ENCODE peak calls at places on chromosomes 11 and 22, in nine cellular contexts. One of them, this sample, is unnamed.

GRCh38 chr22:23825246-23825905 is 13.4 kb downstream of the DERL3 start:
- DNase-seq in activated T-helper 2 cell treated with anti-CD3 and anti-CD28 coated beads, Interferon-gamma antibody, Interleukin-2, Interleukin-4, amounts not matched to agents 10 μg/mL and 5 μg/mL and 100 μg/mL, durations not matched to agents 14 hours and 24 hours and 36 hours: no peak
- DNase-seq in HAP-1: no peak
- DNase-seq in EL: no peak
- DNase-seq in GM20000: no peak
- DNase-seq in naive thymus-derived CD8-positive, alpha-beta T cell: no peak
- DNase-seq in fibroblast of pulmonary artery: no peak
- DNase-seq in NCI-H1436: no peak
- DNase-seq in activated CD8-positive, alpha-beta memory T cell treated with anti-CD3 and anti-CD28 coated beads, Interleukin-2, amount 50 U/mL, for 4 hours: no peak
- DNase-seq in this sample: no peak

GRCh38 chr11:36818410-36818809 is 220.4 kb upstream of the RAG2 start:
- DNase-seq in activated T-helper 2 cell treated with anti-CD3 and anti-CD28 coated beads, Interferon-gamma antibody, Interleukin-2, Interleukin-4, amounts not matched to agents 10 μg/mL and 5 μg/mL and 100 μg/mL, durations not matched to agents 14 hours and 24 hours and 36 hours: no peak
- DNase-seq in HAP-1: no peak
- DNase-seq in EL: peak
- DNase-seq in GM20000: peak
- DNase-seq in naive thymus-derived CD8-positive, alpha-beta T cell: no peak
- DNase-seq in fibroblast of pulmonary artery: no peak
- DNase-seq in NCI-H1436: no peak
- DNase-seq in activated CD8-positive, alpha-beta memory T cell treated with anti-CD3 and anti-CD28 coated beads, Interleukin-2, amount 50 U/mL, for 4 hours: no peak
- DNase-seq in this sample: no peak

GRCh38 chr11:12110714-12111481 is 508 bp downstream of the MICAL2 start:
- DNase-seq in activated T-helper 2 cell treated with anti-CD3 and anti-CD28 coated beads, Interferon-gamma antibody, Interleukin-2, Interleukin-4, amounts not matched to agents 10 μg/mL and 5 μg/mL and 100 μg/mL, durations not matched to agents 14 hours and 24 hours and 36 hours: peak
- DNase-seq in HAP-1: peak
- DNase-seq in EL: peak
- DNase-seq in GM20000: peak
- DNase-seq in naive thymus-derived CD8-positive, alpha-beta T cell: peak
- DNase-seq in fibroblast of pulmonary artery: no peak
- DNase-seq in NCI-H1436: no peak
- DNase-seq in activated CD8-positive, alpha-beta memory T cell treated with anti-CD3 and anti-CD28 coated beads, Interleukin-2, amount 50 U/mL, for 4 hours: peak
- DNase-seq in this sample: peak

GRCh38 chr11:126968915-126969314 is 31.7 kb downstream of the KIRREL3 start:
- DNase-seq in activated T-helper 2 cell treated with anti-CD3 and anti-CD28 coated beads, Interferon-gamma antibody, Interleukin-2, Interleukin-4, amounts not matched to agents 10 μg/mL and 5 μg/mL and 100 μg/mL, durations not matched to agents 14 hours and 24 hours and 36 hours: no peak
- DNase-seq in HAP-1: no peak
- DNase-seq in EL: no peak
- DNase-seq in GM20000: no peak
- DNase-seq in naive thymus-derived CD8-positive, alpha-beta T cell: no peak
- DNase-seq in fibroblast of pulmonary artery: no peak
- DNase-seq in NCI-H1436: no peak
- DNase-seq in activated CD8-positive, alpha-beta memory T cell treated with anti-CD3 and anti-CD28 coated beads, Interleukin-2, amount 50 U/mL, for 4 hours: no peak
- DNase-seq in this sample: no peak

GRCh38 chr11:32105871-32106312 is 15.0 kb downstream of the RCN1 start:
- DNase-seq in activated T-helper 2 cell treated with anti-CD3 and anti-CD28 coated beads, Interferon-gamma antibody, Interleukin-2, Interleukin-4, amounts not matched to agents 10 μg/mL and 5 μg/mL and 100 μg/mL, durations not matched to agents 14 hours and 24 hours and 36 hours: no peak
- DNase-seq in HAP-1: no peak
- DNase-seq in EL: no peak
- DNase-seq in GM20000: peak
- DNase-seq in naive thymus-derived CD8-positive, alpha-beta T cell: no peak
- DNase-seq in fibroblast of pulmonary artery: no peak
- DNase-seq in NCI-H1436: no peak
- DNase-seq in activated CD8-positive, alpha-beta memory T cell treated with anti-CD3 and anti-CD28 coated beads, Interleukin-2, amount 50 U/mL, for 4 hours: no peak
- DNase-seq in this sample: no peak

GRCh38 chr11:68822546-68822945 is 19.2 kb downstream of the CPT1A start:
- DNase-seq in activated T-helper 2 cell treated with anti-CD3 and anti-CD28 coated beads, Interferon-gamma antibody, Interleukin-2, Interleukin-4, amounts not matched to agents 10 μg/mL and 5 μg/mL and 100 μg/mL, durations not matched to agents 14 hours and 24 hours and 36 hours: no peak
- DNase-seq in HAP-1: no peak
- DNase-seq in EL: no peak
- DNase-seq in GM20000: no peak
- DNase-seq in naive thymus-derived CD8-positive, alpha-beta T cell: no peak
- DNase-seq in fibroblast of pulmonary artery: no peak
- DNase-seq in NCI-H1436: no peak
- DNase-seq in activated CD8-positive, alpha-beta memory T cell treated with anti-CD3 and anti-CD28 coated beads, Interleukin-2, amount 50 U/mL, for 4 hours: no peak
- DNase-seq in this sample: no peak

GRCh38 chr11:6205366-6205765 is at the start of gene C11orf42:
- DNase-seq in activated T-helper 2 cell treated with anti-CD3 and anti-CD28 coated beads, Interferon-gamma antibody, Interleukin-2, Interleukin-4, amounts not matched to agents 10 μg/mL and 5 μg/mL and 100 μg/mL, durations not matched to agents 14 hours and 24 hours and 36 hours: no peak
- DNase-seq in HAP-1: no peak
- DNase-seq in EL: no peak
- DNase-seq in GM20000: no peak
- DNase-seq in naive thymus-derived CD8-positive, alpha-beta T cell: no peak
- DNase-seq in fibroblast of pulmonary artery: no peak
- DNase-seq in NCI-H1436: no peak
- DNase-seq in activated CD8-positive, alpha-beta memory T cell treated with anti-CD3 and anti-CD28 coated beads, Interleukin-2, amount 50 U/mL, for 4 hours: no peak
- DNase-seq in this sample: no peak

GRCh38 chr11:115349427-115349826 is 154.8 kb downstream of the CADM1 start:
- DNase-seq in activated T-helper 2 cell treated with anti-CD3 and anti-CD28 coated beads, Interferon-gamma antibody, Interleukin-2, Interleukin-4, amounts not matched to agents 10 μg/mL and 5 μg/mL and 100 μg/mL, durations not matched to agents 14 hours and 24 hours and 36 hours: no peak
- DNase-seq in HAP-1: no peak
- DNase-seq in EL: no peak
- DNase-seq in GM20000: no peak
- DNase-seq in naive thymus-derived CD8-positive, alpha-beta T cell: no peak
- DNase-seq in fibroblast of pulmonary artery: no peak
- DNase-seq in NCI-H1436: no peak
- DNase-seq in activated CD8-positive, alpha-beta memory T cell treated with anti-CD3 and anti-CD28 coated beads, Interleukin-2, amount 50 U/mL, for 4 hours: no peak
- DNase-seq in this sample: no peak

GRCh38 chr11:63554901-63555218 is 8.3 kb downstream of the PLAAT2 start:
- DNase-seq in activated T-helper 2 cell treated with anti-CD3 and anti-CD28 coated beads, Interferon-gamma antibody, Interleukin-2, Interleukin-4, amounts not matched to agents 10 μg/mL and 5 μg/mL and 100 μg/mL, durations not matched to agents 14 hours and 24 hours and 36 hours: no peak
- DNase-seq in HAP-1: peak
- DNase-seq in EL: no peak
- DNase-seq in GM20000: no peak
- DNase-seq in naive thymus-derived CD8-positive, alpha-beta T cell: no peak
- DNase-seq in fibroblast of pulmonary artery: no peak
- DNase-seq in NCI-H1436: no peak
- DNase-seq in activated CD8-positive, alpha-beta memory T cell treated with anti-CD3 and anti-CD28 coated beads, Interleukin-2, amount 50 U/mL, for 4 hours: no peak
- DNase-seq in this sample: no peak

GRCh38 chr11:117523680-117524079 is 196.0 kb downstream of the CEP164 start:
- DNase-seq in activated T-helper 2 cell treated with anti-CD3 and anti-CD28 coated beads, Interferon-gamma antibody, Interleukin-2, Interleukin-4, amounts not matched to agents 10 μg/mL and 5 μg/mL and 100 μg/mL, durations not matched to agents 14 hours and 24 hours and 36 hours: no peak
- DNase-seq in HAP-1: no peak
- DNase-seq in EL: peak
- DNase-seq in GM20000: no peak
- DNase-seq in naive thymus-derived CD8-positive, alpha-beta T cell: no peak
- DNase-seq in fibroblast of pulmonary artery: peak
- DNase-seq in NCI-H1436: no peak
- DNase-seq in activated CD8-positive, alpha-beta memory T cell treated with anti-CD3 and anti-CD28 coated beads, Interleukin-2, amount 50 U/mL, for 4 hours: no peak
- DNase-seq in this sample: no peak

GRCh38 chr11:2266586-2267305 is 3.6 kb downstream of the ASCL2 start:
- DNase-seq in activated T-helper 2 cell treated with anti-CD3 and anti-CD28 coated beads, Interferon-gamma antibody, Interleukin-2, Interleukin-4, amounts not matched to agents 10 μg/mL and 5 μg/mL and 100 μg/mL, durations not matched to agents 14 hours and 24 hours and 36 hours: no peak
- DNase-seq in HAP-1: no peak
- DNase-seq in EL: no peak
- DNase-seq in GM20000: no peak
- DNase-seq in naive thymus-derived CD8-positive, alpha-beta T cell: no peak
- DNase-seq in fibroblast of pulmonary artery: no peak
- DNase-seq in NCI-H1436: no peak
- DNase-seq in activated CD8-positive, alpha-beta memory T cell treated with anti-CD3 and anti-CD28 coated beads, Interleukin-2, amount 50 U/mL, for 4 hours: no peak
- DNase-seq in this sample: no peak

GRCh38 chr11:75313457-75314272 is 37.8 kb downstream of the ARRB1 start:
- DNase-seq in activated T-helper 2 cell treated with anti-CD3 and anti-CD28 coated beads, Interferon-gamma antibody, Interleukin-2, Interleukin-4, amounts not matched to agents 10 μg/mL and 5 μg/mL and 100 μg/mL, durations not matched to agents 14 hours and 24 hours and 36 hours: no peak
- DNase-seq in HAP-1: no peak
- DNase-seq in EL: peak
- DNase-seq in GM20000: no peak
- DNase-seq in naive thymus-derived CD8-positive, alpha-beta T cell: no peak
- DNase-seq in fibroblast of pulmonary artery: peak
- DNase-seq in NCI-H1436: no peak
- DNase-seq in activated CD8-positive, alpha-beta memory T cell treated with anti-CD3 and anti-CD28 coated beads, Interleukin-2, amount 50 U/mL, for 4 hours: no peak
- DNase-seq in this sample: no peak

GRCh38 chr22:48906177-48906835 is 921.4 kb downstream of the BRD1 start:
- DNase-seq in activated T-helper 2 cell treated with anti-CD3 and anti-CD28 coated beads, Interferon-gamma antibody, Interleukin-2, Interleukin-4, amounts not matched to agents 10 μg/mL and 5 μg/mL and 100 μg/mL, durations not matched to agents 14 hours and 24 hours and 36 hours: no peak
- DNase-seq in HAP-1: no peak
- DNase-seq in EL: no peak
- DNase-seq in GM20000: no peak
- DNase-seq in naive thymus-derived CD8-positive, alpha-beta T cell: no peak
- DNase-seq in fibroblast of pulmonary artery: no peak
- DNase-seq in NCI-H1436: no peak
- DNase-seq in activated CD8-positive, alpha-beta memory T cell treated with anti-CD3 and anti-CD28 coated beads, Interleukin-2, amount 50 U/mL, for 4 hours: no peak
- DNase-seq in this sample: no peak

GRCh38 chr11:115168229-115168671 is 336.0 kb downstream of the CADM1 start:
- DNase-seq in activated T-helper 2 cell treated with anti-CD3 and anti-CD28 coated beads, Interferon-gamma antibody, Interleukin-2, Interleukin-4, amounts not matched to agents 10 μg/mL and 5 μg/mL and 100 μg/mL, durations not matched to agents 14 hours and 24 hours and 36 hours: no peak
- DNase-seq in HAP-1: no peak
- DNase-seq in EL: no peak
- DNase-seq in GM20000: no peak
- DNase-seq in naive thymus-derived CD8-positive, alpha-beta T cell: no peak
- DNase-seq in fibroblast of pulmonary artery: no peak
- DNase-seq in NCI-H1436: no peak
- DNase-seq in activated CD8-positive, alpha-beta memory T cell treated with anti-CD3 and anti-CD28 coated beads, Interleukin-2, amount 50 U/mL, for 4 hours: no peak
- DNase-seq in this sample: no peak

GRCh38 chr11:11856638-11857037 is 14.9 kb downstream of the USP47 start:
- DNase-seq in activated T-helper 2 cell treated with anti-CD3 and anti-CD28 coated beads, Interferon-gamma antibody, Interleukin-2, Interleukin-4, amounts not matched to agents 10 μg/mL and 5 μg/mL and 100 μg/mL, durations not matched to agents 14 hours and 24 hours and 36 hours: no peak
- DNase-seq in HAP-1: no peak
- DNase-seq in EL: peak
- DNase-seq in GM20000: no peak
- DNase-seq in naive thymus-derived CD8-positive, alpha-beta T cell: peak
- DNase-seq in fibroblast of pulmonary artery: peak
- DNase-seq in NCI-H1436: no peak
- DNase-seq in activated CD8-positive, alpha-beta memory T cell treated with anti-CD3 and anti-CD28 coated beads, Interleukin-2, amount 50 U/mL, for 4 hours: peak
- DNase-seq in this sample: no peak

GRCh38 chr11:131412061-131412460 is 41.6 kb downstream of the NTM start:
- DNase-seq in activated T-helper 2 cell treated with anti-CD3 and anti-CD28 coated beads, Interferon-gamma antibody, Interleukin-2, Interleukin-4, amounts not matched to agents 10 μg/mL and 5 μg/mL and 100 μg/mL, durations not matched to agents 14 hours and 24 hours and 36 hours: no peak
- DNase-seq in HAP-1: no peak
- DNase-seq in EL: no peak
- DNase-seq in GM20000: no peak
- DNase-seq in naive thymus-derived CD8-positive, alpha-beta T cell: no peak
- DNase-seq in fibroblast of pulmonary artery: no peak
- DNase-seq in NCI-H1436: no peak
- DNase-seq in activated CD8-positive, alpha-beta memory T cell treated with anti-CD3 and anti-CD28 coated beads, Interleukin-2, amount 50 U/mL, for 4 hours: no peak
- DNase-seq in this sample: no peak

GRCh38 chr22:30876925-30877553 is 91.5 kb downstream of the MORC2 start:
- DNase-seq in activated T-helper 2 cell treated with anti-CD3 and anti-CD28 coated beads, Interferon-gamma antibody, Interleukin-2, Interleukin-4, amounts not matched to agents 10 μg/mL and 5 μg/mL and 100 μg/mL, durations not matched to agents 14 hours and 24 hours and 36 hours: no peak
- DNase-seq in HAP-1: no peak
- DNase-seq in EL: no peak
- DNase-seq in GM20000: no peak
- DNase-seq in naive thymus-derived CD8-positive, alpha-beta T cell: no peak
- DNase-seq in fibroblast of pulmonary artery: peak
- DNase-seq in NCI-H1436: peak
- DNase-seq in activated CD8-positive, alpha-beta memory T cell treated with anti-CD3 and anti-CD28 coated beads, Interleukin-2, amount 50 U/mL, for 4 hours: no peak
- DNase-seq in this sample: no peak

GRCh38 chr11:93986716-93987115 is 34.4 kb upstream of the HEPHL1 start:
- DNase-seq in activated T-helper 2 cell treated with anti-CD3 and anti-CD28 coated beads, Interferon-gamma antibody, Interleukin-2, Interleukin-4, amounts not matched to agents 10 μg/mL and 5 μg/mL and 100 μg/mL, durations not matched to agents 14 hours and 24 hours and 36 hours: no peak
- DNase-seq in HAP-1: no peak
- DNase-seq in EL: peak
- DNase-seq in GM20000: no peak
- DNase-seq in naive thymus-derived CD8-positive, alpha-beta T cell: no peak
- DNase-seq in fibroblast of pulmonary artery: peak
- DNase-seq in NCI-H1436: peak
- DNase-seq in activated CD8-positive, alpha-beta memory T cell treated with anti-CD3 and anti-CD28 coated beads, Interleukin-2, amount 50 U/mL, for 4 hours: no peak
- DNase-seq in this sample: no peak

GRCh38 chr11:20211691-20212090 is 51.4 kb upstream of the DBX1 start:
- DNase-seq in activated T-helper 2 cell treated with anti-CD3 and anti-CD28 coated beads, Interferon-gamma antibody, Interleukin-2, Interleukin-4, amounts not matched to agents 10 μg/mL and 5 μg/mL and 100 μg/mL, durations not matched to agents 14 hours and 24 hours and 36 hours: no peak
- DNase-seq in HAP-1: no peak
- DNase-seq in EL: no peak
- DNase-seq in GM20000: no peak
- DNase-seq in naive thymus-derived CD8-positive, alpha-beta T cell: no peak
- DNase-seq in fibroblast of pulmonary artery: no peak
- DNase-seq in NCI-H1436: no peak
- DNase-seq in activated CD8-positive, alpha-beta memory T cell treated with anti-CD3 and anti-CD28 coated beads, Interleukin-2, amount 50 U/mL, for 4 hours: no peak
- DNase-seq in this sample: no peak

GRCh38 chr11:71995726-71996291 is 2.9 kb upstream of the IL18BP start:
- DNase-seq in activated T-helper 2 cell treated with anti-CD3 and anti-CD28 coated beads, Interferon-gamma antibody, Interleukin-2, Interleukin-4, amounts not matched to agents 10 μg/mL and 5 μg/mL and 100 μg/mL, durations not matched to agents 14 hours and 24 hours and 36 hours: no peak
- DNase-seq in HAP-1: no peak
- DNase-seq in EL: no peak
- DNase-seq in GM20000: no peak
- DNase-seq in naive thymus-derived CD8-positive, alpha-beta T cell: no peak
- DNase-seq in fibroblast of pulmonary artery: no peak
- DNase-seq in NCI-H1436: no peak
- DNase-seq in activated CD8-positive, alpha-beta memory T cell treated with anti-CD3 and anti-CD28 coated beads, Interleukin-2, amount 50 U/mL, for 4 hours: no peak
- DNase-seq in this sample: no peak

GRCh38 chr11:85717360-85717927 is 31.4 kb upstream of the CCDC89 start:
- DNase-seq in activated T-helper 2 cell treated with anti-CD3 and anti-CD28 coated beads, Interferon-gamma antibody, Interleukin-2, Interleukin-4, amounts not matched to agents 10 μg/mL and 5 μg/mL and 100 μg/mL, durations not matched to agents 14 hours and 24 hours and 36 hours: no peak
- DNase-seq in HAP-1: no peak
- DNase-seq in EL: no peak
- DNase-seq in GM20000: no peak
- DNase-seq in naive thymus-derived CD8-positive, alpha-beta T cell: no peak
- DNase-seq in fibroblast of pulmonary artery: no peak
- DNase-seq in NCI-H1436: no peak
- DNase-seq in activated CD8-positive, alpha-beta memory T cell treated with anti-CD3 and anti-CD28 coated beads, Interleukin-2, amount 50 U/mL, for 4 hours: no peak
- DNase-seq in this sample: no peak

GRCh38 chr11:65618763-65619162 is 3.2 kb downstream of the PCNX3 start:
- DNase-seq in activated T-helper 2 cell treated with anti-CD3 and anti-CD28 coated beads, Interferon-gamma antibody, Interleukin-2, Interleukin-4, amounts not matched to agents 10 μg/mL and 5 μg/mL and 100 μg/mL, durations not matched to agents 14 hours and 24 hours and 36 hours: no peak
- DNase-seq in HAP-1: no peak
- DNase-seq in EL: no peak
- DNase-seq in GM20000: no peak
- DNase-seq in naive thymus-derived CD8-positive, alpha-beta T cell: no peak
- DNase-seq in fibroblast of pulmonary artery: no peak
- DNase-seq in NCI-H1436: no peak
- DNase-seq in activated CD8-positive, alpha-beta memory T cell treated with anti-CD3 and anti-CD28 coated beads, Interleukin-2, amount 50 U/mL, for 4 hours: no peak
- DNase-seq in this sample: no peak

GRCh38 chr11:77154381-77155081 is 26.5 kb downstream of the MYO7A start:
- DNase-seq in activated T-helper 2 cell treated with anti-CD3 and anti-CD28 coated beads, Interferon-gamma antibody, Interleukin-2, Interleukin-4, amounts not matched to agents 10 μg/mL and 5 μg/mL and 100 μg/mL, durations not matched to agents 14 hours and 24 hours and 36 hours: no peak
- DNase-seq in HAP-1: no peak
- DNase-seq in EL: no peak
- DNase-seq in GM20000: no peak
- DNase-seq in naive thymus-derived CD8-positive, alpha-beta T cell: no peak
- DNase-seq in fibroblast of pulmonary artery: no peak
- DNase-seq in NCI-H1436: no peak
- DNase-seq in activated CD8-positive, alpha-beta memory T cell treated with anti-CD3 and anti-CD28 coated beads, Interleukin-2, amount 50 U/mL, for 4 hours: no peak
- DNase-seq in this sample: no peak

GRCh38 chr11:19820100-19820499 is 107.5 kb downstream of the NAV2 start:
- DNase-seq in activated T-helper 2 cell treated with anti-CD3 and anti-CD28 coated beads, Interferon-gamma antibody, Interleukin-2, Interleukin-4, amounts not matched to agents 10 μg/mL and 5 μg/mL and 100 μg/mL, durations not matched to agents 14 hours and 24 hours and 36 hours: no peak
- DNase-seq in HAP-1: no peak
- DNase-seq in EL: peak
- DNase-seq in GM20000: no peak
- DNase-seq in naive thymus-derived CD8-positive, alpha-beta T cell: no peak
- DNase-seq in fibroblast of pulmonary artery: no peak
- DNase-seq in NCI-H1436: no peak
- DNase-seq in activated CD8-positive, alpha-beta memory T cell treated with anti-CD3 and anti-CD28 coated beads, Interleukin-2, amount 50 U/mL, for 4 hours: no peak
- DNase-seq in this sample: no peak

This sample was measured in GM13977.